ENCODE peak calls at places on chromosomes 3 and 15, in four cellular contexts. H is HCT116, A is K562, I is GM12878. F is an unnamed sample.

GRCh38 chr3:107797586-107797985 is 274.8 kb downstream of the BBX start:
- DNase-seq in H (no peak), A (no peak), I (no peak), F (no peak)

GRCh38 chr15:98513428-98513991 is 134.8 kb upstream of the IGF1R start:
- DNase-seq in H (no peak), A (no peak), I (no peak), F (no peak)

GRCh38 chr15:78930577-78931388 is 14.1 kb downstream of the CTSH start:
- DNase-seq in H (peak), A (peak), I (no peak), F (no peak)

GRCh38 chr15:73054417-73054963 is 2.2 kb downstream of the NEO1 start:
- DNase-seq in H (no peak), A (no peak), I (no peak), F (no peak)

GRCh38 chr15:33310481-33311311 is at the start of gene RYR3:
- DNase-seq in H (no peak), A (no peak), I (no peak), F (no peak)

GRCh38 chr3:10707089-10707983 is 108.7 kb upstream of the SLC6A11 start:
- DNase-seq in H (no peak), A (no peak), I (no peak), F (peak)

GRCh38 chr3:194395767-194396527 is 3.1 kb downstream of the GP5 start:
- DNase-seq in H (no peak), A (peak), I (no peak), F (peak)

GRCh38 chr15:85581495-85581894 is 201.1 kb downstream of the AKAP13 start:
- DNase-seq in H (no peak), A (no peak), I (no peak), F (no peak)

GRCh38 chr3:69838696-69839515 is 99.6 kb downstream of the MITF start:
- DNase-seq in H (no peak), A (no peak), I (no peak), F (no peak)

GRCh38 chr3:49248828-49249227 is 28.2 kb downstream of the C3orf62 start:
- DNase-seq in H (no peak), A (peak), I (peak), F (no peak)

GRCh38 chr3:10957976-10958749 is 34.4 kb upstream of the SLC6A1 start:
- DNase-seq in H (no peak), A (no peak), I (no peak), F (no peak)

GRCh38 chr15:60349589-60349988 is 48.2 kb downstream of the ANXA2 start:
- DNase-seq in H (no peak), A (no peak), I (no peak), F (no peak)

GRCh38 chr3:131712662-131713061 is 209.9 kb upstream of the MRPL3 start:
- DNase-seq in H (no peak), A (no peak), I (no peak), F (no peak)

DNA sequence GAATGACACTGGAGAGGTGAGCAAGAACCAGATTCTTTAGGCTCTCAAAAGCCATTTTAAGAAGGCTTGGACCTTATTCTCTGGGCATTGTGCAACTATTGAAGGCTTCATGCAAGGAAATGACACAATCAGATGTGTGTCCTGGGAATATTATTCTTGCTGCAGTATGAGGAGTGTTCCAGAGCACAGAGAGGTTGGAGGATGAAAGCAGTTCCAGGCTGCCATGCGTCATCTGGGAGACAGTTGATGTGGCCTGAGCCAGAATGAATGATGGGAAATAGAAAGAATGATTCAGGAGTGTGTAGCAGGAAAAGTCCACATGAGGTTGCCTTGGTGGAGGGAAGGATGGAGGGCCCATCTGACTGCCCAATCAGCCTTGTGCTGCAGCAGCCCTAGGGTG is 123.1 kb downstream of the CHCHD6 start:
- DNase-seq in H (no peak), A (no peak), I (no peak), F (no peak)
- TF ChIP-seq ATF3 in H (no peak), A (no peak), I (no peak), F (no peak)

GRCh38 chr15:37056168-37056893 is 44.0 kb downstream of the MEIS2 start:
- DNase-seq in H (no peak), A (peak), I (no peak), F (no peak)
- TF ChIP-seq EGR1 in H (no peak), A (no peak), I (no peak), F (no peak)

GRCh38 chr15:77541421-77542181 is 91.1 kb downstream of the LINGO1 start:
- DNase-seq in H (no peak), A (no peak), I (no peak), F (no peak)

GRCh38 chr15:77545058-77545457 is 87.7 kb downstream of the LINGO1 start:
- DNase-seq in H (no peak), A (no peak), I (no peak), F (no peak)

GRCh38 chr15:77542491-77543001 is 90.2 kb downstream of the LINGO1 start:
- DNase-seq in H (no peak), A (no peak), I (no peak), F (no peak)

GRCh38 chr15:77544162-77544561 is 88.5 kb downstream of the LINGO1 start:
- DNase-seq in H (no peak), A (no peak), I (no peak), F (no peak)

DNA sequence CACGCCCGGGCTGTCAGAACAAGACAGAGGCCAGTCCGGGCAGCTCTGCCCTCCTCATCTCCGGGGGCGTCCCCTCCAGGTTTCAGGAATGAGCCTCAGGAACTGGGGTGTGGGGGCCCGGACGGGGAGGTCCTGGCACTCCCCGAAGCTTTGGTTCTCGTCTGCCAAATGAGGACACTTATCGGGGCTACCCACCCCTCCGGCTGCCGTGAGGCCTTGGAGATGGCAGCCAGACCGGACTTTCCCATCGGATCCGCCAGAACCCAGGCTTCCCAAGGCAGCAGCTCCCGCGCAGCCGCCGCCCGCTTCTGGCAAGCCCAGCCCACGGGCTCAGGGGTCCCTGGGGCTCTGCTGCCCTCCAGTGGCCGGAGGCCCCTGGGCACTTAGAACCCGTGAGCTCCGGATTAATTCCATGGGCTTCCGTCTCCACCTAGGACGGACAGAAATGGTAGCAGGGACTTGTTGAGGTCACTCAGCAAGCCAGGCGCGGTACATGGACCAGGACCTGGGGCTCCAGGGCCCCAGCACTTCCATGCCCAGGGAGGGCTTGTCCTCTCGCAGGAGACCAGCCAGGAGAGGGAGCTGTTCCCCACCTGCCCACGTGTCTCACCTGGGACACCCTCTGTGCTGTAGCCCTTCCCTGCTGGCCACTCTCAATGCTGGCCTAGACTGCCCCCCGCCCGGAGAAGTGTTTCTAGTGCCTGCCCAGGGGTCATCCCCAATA is 89.4 kb downstream of the LINGO1 start:
- DNase-seq in H (peak), A (peak), I (peak), F (peak)
- H3K9ac ChIP-seq in H (peak), A (peak), I (peak), F (no peak)

DNA sequence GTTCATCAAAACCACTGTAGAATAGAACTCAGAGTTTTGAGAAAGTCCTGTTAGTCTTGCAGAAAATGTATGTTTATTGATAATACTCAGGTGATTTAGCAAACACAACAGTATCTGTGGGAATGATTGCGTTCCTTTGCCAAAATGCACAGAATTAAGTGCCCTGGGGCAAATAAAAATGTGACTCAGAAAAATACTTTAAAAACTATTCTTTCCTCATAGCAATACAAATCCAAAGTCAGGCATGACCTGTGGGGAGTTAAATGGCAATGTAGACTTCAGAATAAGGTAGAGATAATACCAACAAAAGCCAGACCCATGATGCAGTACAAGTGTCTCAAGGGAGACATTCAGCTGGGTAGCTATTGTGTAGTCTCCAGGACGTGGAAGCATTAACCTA is 72.3 kb upstream of the SNTN start:
- DNase-seq in H (no peak), A (no peak), I (no peak), F (no peak)
- TF ChIP-seq ATF3 in H (no peak), A (no peak), I (no peak), F (no peak)

DNA sequence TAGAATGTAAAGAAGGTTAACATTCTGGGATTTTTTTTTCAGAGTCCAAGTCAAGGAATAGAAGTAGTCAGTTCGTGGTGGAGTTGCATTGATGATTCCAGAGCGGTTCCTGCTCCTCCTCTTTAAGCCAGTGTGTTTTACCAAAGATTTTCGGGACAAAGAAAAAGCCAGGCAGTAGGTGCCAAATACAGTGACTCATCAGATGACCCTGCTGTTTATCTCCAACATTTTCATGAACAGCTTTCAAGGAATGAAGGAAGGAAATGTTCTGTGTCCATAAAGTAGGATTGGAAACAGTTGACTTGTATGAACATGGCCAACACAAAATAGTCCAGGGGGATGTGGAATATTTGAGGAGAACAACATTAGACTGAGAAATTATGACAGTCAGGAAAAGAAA is 142.4 kb upstream of the TMC3 start:
- DNase-seq in H (no peak), A (no peak), I (no peak), F (no peak)
- TF ChIP-seq EGR1 in H (no peak), A (no peak), I (no peak), F (no peak)